ENCODE peak calls at places on chromosomes 1 and 21, in five cellular contexts. One of them, this sample, is unnamed.

GRCh38 chr1:166032901-166033371 is 133.9 kb downstream of the FAM78B start:
- DNase-seq in ovary: no peak
- DNase-seq in heart left ventricle: no peak
- DNase-seq in activated T-helper 1 cell treated with anti-CD3 and anti-CD28 coated beads, Interleukin-2, amount 50 U/mL, for 16 hours: no peak
- DNase-seq in stimulated activated CD4-positive, alpha-beta T cell treated with anti-CD3 and anti-CD28 coated beads, Interleukin-15, amount 100 ng/mL, for 1 hour: no peak
- DNase-seq in this sample: no peak

GRCh38 chr1:54976747-54977146 is 3.7 kb upstream of the TMEM61 start:
- DNase-seq in ovary: no peak
- DNase-seq in heart left ventricle: no peak
- DNase-seq in activated T-helper 1 cell treated with anti-CD3 and anti-CD28 coated beads, Interleukin-2, amount 50 U/mL, for 16 hours: no peak
- DNase-seq in stimulated activated CD4-positive, alpha-beta T cell treated with anti-CD3 and anti-CD28 coated beads, Interleukin-15, amount 100 ng/mL, for 1 hour: no peak
- DNase-seq in this sample: no peak

GRCh38 chr1:6672558-6672957 is 29.1 kb downstream of the DNAJC11 start:
- DNase-seq in ovary: no peak
- DNase-seq in heart left ventricle: peak
- DNase-seq in activated T-helper 1 cell treated with anti-CD3 and anti-CD28 coated beads, Interleukin-2, amount 50 U/mL, for 16 hours: no peak
- DNase-seq in stimulated activated CD4-positive, alpha-beta T cell treated with anti-CD3 and anti-CD28 coated beads, Interleukin-15, amount 100 ng/mL, for 1 hour: no peak
- DNase-seq in this sample: no peak

GRCh38 chr1:112849425-112849966 is 106.5 kb downstream of the SLC16A1 start:
- DNase-seq in ovary: no peak
- DNase-seq in heart left ventricle: no peak
- DNase-seq in activated T-helper 1 cell treated with anti-CD3 and anti-CD28 coated beads, Interleukin-2, amount 50 U/mL, for 16 hours: no peak
- DNase-seq in stimulated activated CD4-positive, alpha-beta T cell treated with anti-CD3 and anti-CD28 coated beads, Interleukin-15, amount 100 ng/mL, for 1 hour: no peak
- DNase-seq in this sample: no peak

GRCh38 chr1:52551476-52552235 is 1.2 kb downstream of the TUT4 start:
- DNase-seq in ovary: no peak
- DNase-seq in heart left ventricle: no peak
- DNase-seq in activated T-helper 1 cell treated with anti-CD3 and anti-CD28 coated beads, Interleukin-2, amount 50 U/mL, for 16 hours: no peak
- DNase-seq in stimulated activated CD4-positive, alpha-beta T cell treated with anti-CD3 and anti-CD28 coated beads, Interleukin-15, amount 100 ng/mL, for 1 hour: no peak
- DNase-seq in this sample: no peak

GRCh38 chr1:203354246-203354645 is 3.3 kb upstream of the FMOD start:
- DNase-seq in ovary: no peak
- DNase-seq in heart left ventricle: no peak
- DNase-seq in activated T-helper 1 cell treated with anti-CD3 and anti-CD28 coated beads, Interleukin-2, amount 50 U/mL, for 16 hours: no peak
- DNase-seq in stimulated activated CD4-positive, alpha-beta T cell treated with anti-CD3 and anti-CD28 coated beads, Interleukin-15, amount 100 ng/mL, for 1 hour: no peak
- DNase-seq in this sample: no peak

GRCh38 chr1:70486676-70487470 is 75.8 kb downstream of the CTH start:
- DNase-seq in ovary: peak
- DNase-seq in heart left ventricle: peak
- DNase-seq in activated T-helper 1 cell treated with anti-CD3 and anti-CD28 coated beads, Interleukin-2, amount 50 U/mL, for 16 hours: no peak
- DNase-seq in stimulated activated CD4-positive, alpha-beta T cell treated with anti-CD3 and anti-CD28 coated beads, Interleukin-15, amount 100 ng/mL, for 1 hour: no peak
- DNase-seq in this sample: no peak

GRCh38 chr21:37855568-37856391 is 60.5 kb downstream of the KCNJ6 start:
- DNase-seq in ovary: no peak
- DNase-seq in heart left ventricle: no peak
- DNase-seq in activated T-helper 1 cell treated with anti-CD3 and anti-CD28 coated beads, Interleukin-2, amount 50 U/mL, for 16 hours: no peak
- DNase-seq in stimulated activated CD4-positive, alpha-beta T cell treated with anti-CD3 and anti-CD28 coated beads, Interleukin-15, amount 100 ng/mL, for 1 hour: no peak
- DNase-seq in this sample: no peak

GRCh38 chr1:99645699-99646531 is at the start of gene PALMD:
- DNase-seq in ovary: peak
- DNase-seq in heart left ventricle: peak
- DNase-seq in activated T-helper 1 cell treated with anti-CD3 and anti-CD28 coated beads, Interleukin-2, amount 50 U/mL, for 16 hours: no peak
- DNase-seq in stimulated activated CD4-positive, alpha-beta T cell treated with anti-CD3 and anti-CD28 coated beads, Interleukin-15, amount 100 ng/mL, for 1 hour: no peak
- DNase-seq in this sample: peak

GRCh38 chr1:69794831-69795230 is 227.1 kb downstream of the LRRC7 start:
- DNase-seq in ovary: no peak
- DNase-seq in heart left ventricle: no peak
- DNase-seq in activated T-helper 1 cell treated with anti-CD3 and anti-CD28 coated beads, Interleukin-2, amount 50 U/mL, for 16 hours: no peak
- DNase-seq in stimulated activated CD4-positive, alpha-beta T cell treated with anti-CD3 and anti-CD28 coated beads, Interleukin-15, amount 100 ng/mL, for 1 hour: no peak
- DNase-seq in this sample: no peak

GRCh38 chr1:201085902-201086735 is 26.1 kb downstream of the CACNA1S start:
- DNase-seq in ovary: peak
- DNase-seq in heart left ventricle: no peak
- DNase-seq in activated T-helper 1 cell treated with anti-CD3 and anti-CD28 coated beads, Interleukin-2, amount 50 U/mL, for 16 hours: no peak
- DNase-seq in stimulated activated CD4-positive, alpha-beta T cell treated with anti-CD3 and anti-CD28 coated beads, Interleukin-15, amount 100 ng/mL, for 1 hour: no peak
- DNase-seq in this sample: peak

GRCh38 chr1:78641558-78641957 is 8.1 kb upstream of the IFI44 start:
- DNase-seq in ovary: no peak
- DNase-seq in heart left ventricle: no peak
- DNase-seq in activated T-helper 1 cell treated with anti-CD3 and anti-CD28 coated beads, Interleukin-2, amount 50 U/mL, for 16 hours: no peak
- DNase-seq in stimulated activated CD4-positive, alpha-beta T cell treated with anti-CD3 and anti-CD28 coated beads, Interleukin-15, amount 100 ng/mL, for 1 hour: no peak
- DNase-seq in this sample: no peak

GRCh38 chr1:84869750-84870149 is 23.3 kb downstream of the LPAR3 start:
- DNase-seq in ovary: no peak
- DNase-seq in heart left ventricle: no peak
- DNase-seq in activated T-helper 1 cell treated with anti-CD3 and anti-CD28 coated beads, Interleukin-2, amount 50 U/mL, for 16 hours: no peak
- DNase-seq in stimulated activated CD4-positive, alpha-beta T cell treated with anti-CD3 and anti-CD28 coated beads, Interleukin-15, amount 100 ng/mL, for 1 hour: no peak
- DNase-seq in this sample: no peak

GRCh38 chr1:205851993-205852392 is 2.1 kb upstream of the PM20D1 start:
- DNase-seq in ovary: no peak
- DNase-seq in heart left ventricle: no peak
- DNase-seq in activated T-helper 1 cell treated with anti-CD3 and anti-CD28 coated beads, Interleukin-2, amount 50 U/mL, for 16 hours: no peak
- DNase-seq in stimulated activated CD4-positive, alpha-beta T cell treated with anti-CD3 and anti-CD28 coated beads, Interleukin-15, amount 100 ng/mL, for 1 hour: no peak
- DNase-seq in this sample: no peak

GRCh38 chr1:85200367-85200869 is 398 bp downstream of the SYDE2 start:
- DNase-seq in ovary: peak
- DNase-seq in heart left ventricle: no peak
- DNase-seq in activated T-helper 1 cell treated with anti-CD3 and anti-CD28 coated beads, Interleukin-2, amount 50 U/mL, for 16 hours: peak
- DNase-seq in stimulated activated CD4-positive, alpha-beta T cell treated with anti-CD3 and anti-CD28 coated beads, Interleukin-15, amount 100 ng/mL, for 1 hour: peak
- DNase-seq in this sample: peak

GRCh38 chr21:15240846-15241245 is 176.0 kb upstream of the NRIP1 start:
- DNase-seq in ovary: no peak
- DNase-seq in heart left ventricle: no peak
- DNase-seq in activated T-helper 1 cell treated with anti-CD3 and anti-CD28 coated beads, Interleukin-2, amount 50 U/mL, for 16 hours: no peak
- DNase-seq in stimulated activated CD4-positive, alpha-beta T cell treated with anti-CD3 and anti-CD28 coated beads, Interleukin-15, amount 100 ng/mL, for 1 hour: no peak
- DNase-seq in this sample: no peak

GRCh38 chr1:107047602-107048001 is 8.9 kb upstream of the PRMT6 start:
- DNase-seq in ovary: no peak
- DNase-seq in heart left ventricle: no peak
- DNase-seq in activated T-helper 1 cell treated with anti-CD3 and anti-CD28 coated beads, Interleukin-2, amount 50 U/mL, for 16 hours: no peak
- DNase-seq in stimulated activated CD4-positive, alpha-beta T cell treated with anti-CD3 and anti-CD28 coated beads, Interleukin-15, amount 100 ng/mL, for 1 hour: no peak
- DNase-seq in this sample: no peak

GRCh38 chr1:55214903-55215193 is 316 bp downstream of the USP24 start:
- DNase-seq in ovary: peak
- DNase-seq in heart left ventricle: no peak
- DNase-seq in activated T-helper 1 cell treated with anti-CD3 and anti-CD28 coated beads, Interleukin-2, amount 50 U/mL, for 16 hours: no peak
- DNase-seq in stimulated activated CD4-positive, alpha-beta T cell treated with anti-CD3 and anti-CD28 coated beads, Interleukin-15, amount 100 ng/mL, for 1 hour: no peak
- DNase-seq in this sample: peak

GRCh38 chr1:26126321-26127084 is 14.9 kb downstream of the PDIK1L start:
- DNase-seq in ovary: no peak
- DNase-seq in heart left ventricle: no peak
- DNase-seq in activated T-helper 1 cell treated with anti-CD3 and anti-CD28 coated beads, Interleukin-2, amount 50 U/mL, for 16 hours: no peak
- DNase-seq in stimulated activated CD4-positive, alpha-beta T cell treated with anti-CD3 and anti-CD28 coated beads, Interleukin-15, amount 100 ng/mL, for 1 hour: peak
- DNase-seq in this sample: no peak

GRCh38 chr1:220974431-220974830 is 95.2 kb downstream of the HLX start:
- DNase-seq in ovary: no peak
- DNase-seq in heart left ventricle: no peak
- DNase-seq in activated T-helper 1 cell treated with anti-CD3 and anti-CD28 coated beads, Interleukin-2, amount 50 U/mL, for 16 hours: no peak
- DNase-seq in stimulated activated CD4-positive, alpha-beta T cell treated with anti-CD3 and anti-CD28 coated beads, Interleukin-15, amount 100 ng/mL, for 1 hour: no peak
- DNase-seq in this sample: no peak

GRCh38 chr1:165898837-165899236 is 71.4 kb downstream of the UCK2 start:
- DNase-seq in ovary: no peak
- DNase-seq in heart left ventricle: no peak
- DNase-seq in activated T-helper 1 cell treated with anti-CD3 and anti-CD28 coated beads, Interleukin-2, amount 50 U/mL, for 16 hours: no peak
- DNase-seq in stimulated activated CD4-positive, alpha-beta T cell treated with anti-CD3 and anti-CD28 coated beads, Interleukin-15, amount 100 ng/mL, for 1 hour: no peak
- DNase-seq in this sample: no peak

GRCh38 chr21:46295177-46295711 is 9.1 kb downstream of the YBEY start:
- DNase-seq in ovary: no peak
- DNase-seq in heart left ventricle: peak
- DNase-seq in activated T-helper 1 cell treated with anti-CD3 and anti-CD28 coated beads, Interleukin-2, amount 50 U/mL, for 16 hours: no peak
- DNase-seq in stimulated activated CD4-positive, alpha-beta T cell treated with anti-CD3 and anti-CD28 coated beads, Interleukin-15, amount 100 ng/mL, for 1 hour: no peak
- DNase-seq in this sample: no peak

GRCh38 chr1:227388214-227388613 is 69.9 kb upstream of the CDC42BPA start:
- DNase-seq in ovary: no peak
- DNase-seq in heart left ventricle: no peak
- DNase-seq in activated T-helper 1 cell treated with anti-CD3 and anti-CD28 coated beads, Interleukin-2, amount 50 U/mL, for 16 hours: no peak
- DNase-seq in stimulated activated CD4-positive, alpha-beta T cell treated with anti-CD3 and anti-CD28 coated beads, Interleukin-15, amount 100 ng/mL, for 1 hour: no peak
- DNase-seq in this sample: no peak

GRCh38 chr1:164673584-164674214 is 114.7 kb downstream of the PBX1 start:
- DNase-seq in ovary: no peak
- DNase-seq in heart left ventricle: no peak
- DNase-seq in activated T-helper 1 cell treated with anti-CD3 and anti-CD28 coated beads, Interleukin-2, amount 50 U/mL, for 16 hours: no peak
- DNase-seq in stimulated activated CD4-positive, alpha-beta T cell treated with anti-CD3 and anti-CD28 coated beads, Interleukin-15, amount 100 ng/mL, for 1 hour: no peak
- DNase-seq in this sample: no peak

GRCh38 chr1:159884296-159884695 is 15.7 kb downstream of the CFAP45 start:
- DNase-seq in ovary: no peak
- DNase-seq in heart left ventricle: no peak
- DNase-seq in activated T-helper 1 cell treated with anti-CD3 and anti-CD28 coated beads, Interleukin-2, amount 50 U/mL, for 16 hours: no peak
- DNase-seq in stimulated activated CD4-positive, alpha-beta T cell treated with anti-CD3 and anti-CD28 coated beads, Interleukin-15, amount 100 ng/mL, for 1 hour: no peak
- DNase-seq in this sample: no peak

GRCh38 chr1:181135815-181136737 is 47.6 kb downstream of the IER5 start:
- DNase-seq in ovary: no peak
- DNase-seq in heart left ventricle: no peak
- DNase-seq in activated T-helper 1 cell treated with anti-CD3 and anti-CD28 coated beads, Interleukin-2, amount 50 U/mL, for 16 hours: no peak
- DNase-seq in stimulated activated CD4-positive, alpha-beta T cell treated with anti-CD3 and anti-CD28 coated beads, Interleukin-15, amount 100 ng/mL, for 1 hour: no peak
- DNase-seq in this sample: no peak

GRCh38 chr1:3930696-3931309 is 30.7 kb upstream of the C1orf174 start:
- DNase-seq in ovary: no peak
- DNase-seq in heart left ventricle: no peak
- DNase-seq in activated T-helper 1 cell treated with anti-CD3 and anti-CD28 coated beads, Interleukin-2, amount 50 U/mL, for 16 hours: no peak
- DNase-seq in stimulated activated CD4-positive, alpha-beta T cell treated with anti-CD3 and anti-CD28 coated beads, Interleukin-15, amount 100 ng/mL, for 1 hour: no peak
- DNase-seq in this sample: no peak

GRCh38 chr1:150563340-150564038 is 14.3 kb downstream of the ADAMTSL4 start:
- DNase-seq in ovary: peak
- DNase-seq in heart left ventricle: peak
- DNase-seq in activated T-helper 1 cell treated with anti-CD3 and anti-CD28 coated beads, Interleukin-2, amount 50 U/mL, for 16 hours: no peak
- DNase-seq in stimulated activated CD4-positive, alpha-beta T cell treated with anti-CD3 and anti-CD28 coated beads, Interleukin-15, amount 100 ng/mL, for 1 hour: no peak
- DNase-seq in this sample: no peak

GRCh38 chr1:207454046-207454964 is at the start of gene CR2:
- DNase-seq in ovary: no peak
- DNase-seq in heart left ventricle: peak
- DNase-seq in activated T-helper 1 cell treated with anti-CD3 and anti-CD28 coated beads, Interleukin-2, amount 50 U/mL, for 16 hours: no peak
- DNase-seq in stimulated activated CD4-positive, alpha-beta T cell treated with anti-CD3 and anti-CD28 coated beads, Interleukin-15, amount 100 ng/mL, for 1 hour: no peak
- DNase-seq in this sample: peak

GRCh38 chr21:42278750-42279149 is 36.5 kb downstream of the TFF3 start:
- DNase-seq in ovary: no peak
- DNase-seq in heart left ventricle: no peak
- DNase-seq in activated T-helper 1 cell treated with anti-CD3 and anti-CD28 coated beads, Interleukin-2, amount 50 U/mL, for 16 hours: no peak
- DNase-seq in stimulated activated CD4-positive, alpha-beta T cell treated with anti-CD3 and anti-CD28 coated beads, Interleukin-15, amount 100 ng/mL, for 1 hour: no peak
- DNase-seq in this sample: no peak

GRCh38 chr21:37532868-37533780 is 166.6 kb downstream of the DYRK1A start:
- DNase-seq in ovary: no peak
- DNase-seq in heart left ventricle: no peak
- DNase-seq in activated T-helper 1 cell treated with anti-CD3 and anti-CD28 coated beads, Interleukin-2, amount 50 U/mL, for 16 hours: no peak
- DNase-seq in stimulated activated CD4-positive, alpha-beta T cell treated with anti-CD3 and anti-CD28 coated beads, Interleukin-15, amount 100 ng/mL, for 1 hour: no peak
- DNase-seq in this sample: no peak

GRCh38 chr1:54227836-54228435 is 28.0 kb downstream of the MRPL37 start:
- DNase-seq in ovary: no peak
- DNase-seq in heart left ventricle: no peak
- DNase-seq in activated T-helper 1 cell treated with anti-CD3 and anti-CD28 coated beads, Interleukin-2, amount 50 U/mL, for 16 hours: no peak
- DNase-seq in stimulated activated CD4-positive, alpha-beta T cell treated with anti-CD3 and anti-CD28 coated beads, Interleukin-15, amount 100 ng/mL, for 1 hour: no peak
- DNase-seq in this sample: peak

GRCh38 chr1:209403921-209404320 is 179.6 kb upstream of the CAMK1G start:
- DNase-seq in ovary: no peak
- DNase-seq in heart left ventricle: no peak
- DNase-seq in activated T-helper 1 cell treated with anti-CD3 and anti-CD28 coated beads, Interleukin-2, amount 50 U/mL, for 16 hours: no peak
- DNase-seq in stimulated activated CD4-positive, alpha-beta T cell treated with anti-CD3 and anti-CD28 coated beads, Interleukin-15, amount 100 ng/mL, for 1 hour: no peak
- DNase-seq in this sample: no peak

GRCh38 chr1:113905435-113905861 is 322 bp downstream of the DCLRE1B start:
- DNase-seq in ovary: no peak
- DNase-seq in heart left ventricle: no peak
- DNase-seq in activated T-helper 1 cell treated with anti-CD3 and anti-CD28 coated beads, Interleukin-2, amount 50 U/mL, for 16 hours: no peak
- DNase-seq in stimulated activated CD4-positive, alpha-beta T cell treated with anti-CD3 and anti-CD28 coated beads, Interleukin-15, amount 100 ng/mL, for 1 hour: peak
- DNase-seq in this sample: no peak